ENCODE peak calls at places on chromosomes 12 and 14, in nine cellular contexts. H is heart left ventricle; E is foreskin fibroblast; B is CD8-positive, alpha-beta T cell; D is tibial artery; O is fibroblast of pulmonary artery; W is adrenal gland; X is HL-60; Q is cardiac muscle cell. M is an unnamed sample.
A peak's percentile ranks its signal among the peaks of the same experiment; 100 is the strongest.

GRCh38 chr14:50055461-50056228 is 60.7 kb downstream of the VCPKMT start:
- DNase-seq in H (no peak), E (no peak), B (no peak), D (peak; percentile 40), O (no peak), W (peak; percentile 41), X (no peak), Q (no peak), M (no peak)

GRCh38 chr12:44972746-44973421 is 78.0 kb downstream of the DBX2 start:
- DNase-seq in H (no peak), E (peak; percentile 3), B (no peak), D (no peak), O (peak; percentile 9), W (no peak), X (no peak), Q (peak; percentile 39), M (no peak)

GRCh38 chr12:5792350-5792749 is 152.7 kb downstream of the ANO2 start:
- DNase-seq in H (no peak), E (no peak), B (no peak), D (no peak), O (no peak), W (no peak), X (no peak), Q (no peak), M (no peak)

GRCh38 chr12:100716949-100717732 is 77.4 kb upstream of the ANO4 start:
- DNase-seq in H (peak; percentile 58), E (peak; percentile 15), B (no peak), D (no peak), O (peak; percentile 23), W (no peak), X (no peak), Q (peak; percentile 71), M (peak; percentile 50)

GRCh38 chr14:92794547-92794941 is 439 bp downstream of the GOLGA5 start:
- DNase-seq in H (no peak), E (no peak), B (no peak), D (no peak), O (no peak), W (peak; percentile 33), X (no peak), Q (peak; percentile 35), M (no peak)

GRCh38 chr14:42869681-42870080 is 1263.0 kb downstream of the LRFN5 start:
- DNase-seq in H (no peak), E (peak; percentile 16), B (no peak), D (no peak), O (peak; percentile 24), W (no peak), X (no peak), Q (no peak), M (no peak)

GRCh38 chr12:2287151-2287550 is 234.4 kb downstream of the CACNA1C start:
- DNase-seq in H (no peak), E (no peak), B (no peak), D (peak; percentile 49), O (no peak), W (no peak), X (no peak), Q (no peak), M (no peak)

GRCh38 chr12:5456025-5456424 is 24.1 kb downstream of the NTF3 start:
- DNase-seq in H (no peak), E (no peak), B (no peak), D (no peak), O (no peak), W (no peak), X (no peak), Q (no peak), M (no peak)

GRCh38 chr12:106723416-106723815 is 51.1 kb upstream of the RIC8B start:
- DNase-seq in H (no peak), E (no peak), B (no peak), D (no peak), O (no peak), W (no peak), X (no peak), Q (no peak), M (no peak)

GRCh38 chr14:75614179-75614578 is 35.8 kb downstream of the FLVCR2 start:
- DNase-seq in H (no peak), E (no peak), B (no peak), D (no peak), O (no peak), W (no peak), X (no peak), Q (no peak), M (no peak)

GRCh38 chr12:116236986-116237385 is 40.5 kb downstream of the MED13L start:
- DNase-seq in H (no peak), E (no peak), B (no peak), D (no peak), O (no peak), W (no peak), X (no peak), Q (no peak), M (no peak)

GRCh38 chr12:57688931-57689330 is 5.0 kb upstream of the OS9 start:
- DNase-seq in H (no peak), E (no peak), B (no peak), D (no peak), O (no peak), W (no peak), X (no peak), Q (no peak), M (no peak)

GRCh38 chr12:58575281-58575680 is 345.0 kb downstream of the LRIG3 start:
- DNase-seq in H (no peak), E (peak; percentile 85), B (no peak), D (no peak), O (peak; percentile 64), W (no peak), X (no peak), Q (no peak), M (no peak)

GRCh38 chr14:58104808-58105207 is 47.2 kb downstream of the ARMH4 start:
- DNase-seq in H (no peak), E (peak; percentile 45), B (no peak), D (no peak), O (peak; percentile 63), W (no peak), X (no peak), Q (no peak), M (no peak)

DNA sequence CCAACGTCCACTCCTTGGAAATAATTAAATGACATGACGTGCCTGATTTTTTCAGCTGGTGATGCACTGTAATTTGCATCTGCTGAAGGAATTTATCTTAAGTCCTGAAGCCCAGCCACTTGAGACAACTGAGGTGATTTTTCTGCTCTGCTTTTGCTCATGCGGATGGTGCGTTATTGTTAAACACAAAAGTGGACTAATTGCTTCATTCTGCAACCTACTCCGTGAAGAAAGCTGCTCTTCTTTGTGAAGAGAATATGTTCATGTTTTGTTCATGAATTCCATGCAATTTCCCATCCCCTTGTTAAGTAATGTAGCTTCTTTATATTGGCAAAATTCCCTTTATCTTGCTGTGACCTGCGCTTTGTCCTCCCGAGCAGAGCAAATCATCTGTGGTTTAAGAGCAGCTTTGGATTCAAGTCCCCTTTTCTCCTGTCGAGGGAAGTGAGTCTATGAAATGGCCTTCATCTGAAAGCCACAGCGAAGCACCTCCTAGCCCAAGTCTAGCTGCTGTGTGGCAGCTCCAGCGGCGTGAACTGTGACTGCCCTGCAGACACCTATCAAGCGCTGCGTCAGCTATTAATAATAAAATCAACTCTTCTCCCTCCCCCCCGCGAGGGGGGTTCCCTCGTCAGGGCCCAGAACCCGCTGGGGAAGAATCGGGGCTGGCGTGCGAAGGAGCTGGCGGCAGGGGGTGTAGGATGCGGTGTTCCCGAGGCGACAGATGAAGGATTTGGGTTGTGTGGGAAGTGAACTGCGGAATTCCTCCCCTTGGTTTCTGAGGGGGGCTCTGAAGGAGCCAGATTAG is 867 bp upstream of the ATP2A2 start:
- DNase-seq in H (peak; percentile 73), E (peak; percentile 45), B (peak; percentile 51), D (peak; percentile 36), O (peak; percentile 34), W (peak; percentile 52), X (no peak), Q (peak; percentile 34), M (no peak)
- TF ChIP-seq CTCF in H (no peak), E (no peak), B (no peak), D (no peak), O (no peak), W (no peak), X (no peak), Q (no peak), M (no peak)

GRCh38 chr14:106843376-106843775 is 1317.0 kb downstream of the TMEM121 start:
- DNase-seq in H (no peak), E (no peak), B (no peak), D (no peak), O (no peak), W (no peak), X (no peak), Q (no peak), M (no peak)
- TF ChIP-seq CTCF in H (no peak), E (no peak), B (no peak), D (no peak), O (no peak), W (no peak), X (no peak), Q (no peak), M (no peak)

GRCh38 chr12:124567673-124568373 is 411 bp upstream of the NCOR2 start:
- DNase-seq in H (peak; percentile 98), E (peak; percentile 97), B (peak; percentile 78), D (peak; percentile 94), O (peak; percentile 98), W (peak; percentile 96), X (peak; percentile 86), Q (peak; percentile 89), M (peak; percentile 85)
- TF ChIP-seq CTCF in H (no peak), E (no peak), B (no peak), D (peak; percentile 14), O (no peak), W (no peak), X (no peak), Q (no peak), M (no peak)

GRCh38 chr12:22665476-22665875 is 40.5 kb downstream of the ETNK1 start:
- DNase-seq in H (no peak), E (no peak), B (no peak), D (no peak), O (no peak), W (no peak), X (no peak), Q (no peak), M (no peak)
- TF ChIP-seq CTCF in H (no peak), E (no peak), B (no peak), D (no peak), O (no peak), W (no peak), X (no peak), Q (no peak), M (no peak)

GRCh38 chr12:54571166-54571856 is 17.1 kb downstream of the PPP1R1A start:
- DNase-seq in H (no peak), E (no peak), B (no peak), D (no peak), O (no peak), W (no peak), X (no peak), Q (peak; percentile 44), M (no peak)
- TF ChIP-seq CTCF in H (no peak), E (no peak), B (no peak), D (no peak), O (no peak), W (no peak), X (no peak), Q (peak; percentile 8), M (no peak)

GRCh38 chr14:104135121-104135903 is 3.1 kb upstream of the KIF26A start:
- DNase-seq in H (peak; percentile 59), E (no peak), B (no peak), D (no peak), O (peak; percentile 4), W (no peak), X (no peak), Q (peak; percentile 52), M (no peak)
- TF ChIP-seq CTCF in H (no peak), E (no peak), B (no peak), D (no peak), O (no peak), W (peak; percentile 14), X (no peak), Q (peak; percentile 25), M (peak; percentile 33)

M was measured in D721Med.